ENCODE peak calls at places on chromosomes 11 and 22, in five cellular contexts. Y is mucosa of descending colon; W is stimulated activated CD8-positive, alpha-beta memory T cell treated with anti-CD3 and anti-CD28 coated beads, Interleukin-4, amount 100 ng/mL, for 24 hours; O is lower lobe of right lung; C is NCI-H2029 treated with DMSO at 0.1 percent for 48 hours. U is an unnamed sample.

GRCh38 chr22:25110846-25111578 is 88.6 kb upstream of the CRYBB3 start:
- DNase-seq in Y (peak; percentile 85), O (peak; percentile 83), W (peak; percentile 22), C (peak; percentile 61), U (peak; percentile 65)

GRCh38 chr11:86183694-86184093 is 60.9 kb upstream of the EED start:
- DNase-seq in C (no peak), O (no peak), W (peak; percentile 22), Y (no peak), U (no peak)

GRCh38 chr11:129374993-129375721 is 491 bp upstream of the BARX2 start:
- DNase-seq in C (peak; percentile 12), Y (peak; percentile 83), O (peak; percentile 47), W (no peak), U (no peak)

GRCh38 chr11:45930031-45930794 is 7.8 kb downstream of the LARGE2 start:
- DNase-seq in Y (peak; percentile 91), O (peak; percentile 74), C (peak; percentile 68), W (no peak), U (no peak)

GRCh38 chr22:46373166-46373565 is 37.7 kb downstream of the TRMU start:
- DNase-seq in C (no peak), Y (peak; percentile 71), W (peak; percentile 17), O (no peak), U (no peak)

GRCh38 chr11:46484101-46484500 is 92.5 kb upstream of the CHRM4 start:
- DNase-seq in C (no peak), W (no peak), Y (no peak), O (no peak), U (no peak)

GRCh38 chr22:47629791-47630655 is 867.6 kb downstream of the TBC1D22A start:
- DNase-seq in W (no peak), O (no peak), C (no peak), Y (no peak), U (no peak)

GRCh38 chr11:464316-464715 is 14.2 kb downstream of the PTDSS2 start:
- DNase-seq in O (no peak), Y (no peak), W (no peak), C (no peak), U (no peak)

GRCh38 chr22:43085658-43086606 is 3.3 kb downstream of the TTLL1 start:
- DNase-seq in W (no peak), Y (peak; percentile 76), C (no peak), O (no peak), U (no peak)

GRCh38 chr11:90747057-90747456 is 524.2 kb upstream of the CHORDC1 start:
- DNase-seq in W (no peak), Y (no peak), O (no peak), C (no peak), U (no peak)

U was measured in AG10803.